ENCODE peak calls at places on chromosomes 11 and 22, in ten cellular contexts. One of them, this sample, is unnamed.

GRCh38 chr11:46012185-46012584 is 89.7 kb downstream of the LARGE2 start:
- DNase-seq in lower lobe of right lung: no peak
- DNase-seq in right lobe of liver: no peak
- DNase-seq in heart left ventricle: no peak
- DNase-seq in endodermal cell: no peak
- DNase-seq in fibroblast of pulmonary artery: no peak
- DNase-seq in CD4-positive, alpha-beta memory T cell: no peak
- DNase-seq in Caco-2: no peak
- DNase-seq in K562: no peak
- DNase-seq in astrocyte of the spinal cord: no peak
- DNase-seq in this sample: no peak

GRCh38 chr11:69640995-69641581 is at the start of gene CCND1:
- DNase-seq in lower lobe of right lung: peak
- DNase-seq in right lobe of liver: peak
- DNase-seq in heart left ventricle: peak
- DNase-seq in endodermal cell: peak
- DNase-seq in fibroblast of pulmonary artery: peak
- DNase-seq in CD4-positive, alpha-beta memory T cell: peak
- DNase-seq in Caco-2: peak
- DNase-seq in K562: peak
- DNase-seq in astrocyte of the spinal cord: peak
- DNase-seq in this sample: peak

GRCh38 chr22:28547132-28547842 is 132.4 kb downstream of the TTC28 start:
- DNase-seq in lower lobe of right lung: no peak
- DNase-seq in right lobe of liver: no peak
- DNase-seq in heart left ventricle: no peak
- DNase-seq in endodermal cell: no peak
- DNase-seq in fibroblast of pulmonary artery: peak
- DNase-seq in CD4-positive, alpha-beta memory T cell: no peak
- DNase-seq in Caco-2: no peak
- DNase-seq in K562: no peak
- DNase-seq in astrocyte of the spinal cord: peak
- DNase-seq in this sample: no peak

GRCh38 chr11:34271727-34272126 is 86.1 kb downstream of the ABTB2 start:
- DNase-seq in lower lobe of right lung: no peak
- DNase-seq in right lobe of liver: no peak
- DNase-seq in heart left ventricle: no peak
- DNase-seq in endodermal cell: no peak
- DNase-seq in fibroblast of pulmonary artery: no peak
- DNase-seq in CD4-positive, alpha-beta memory T cell: no peak
- DNase-seq in Caco-2: no peak
- DNase-seq in K562: no peak
- DNase-seq in astrocyte of the spinal cord: no peak
- DNase-seq in this sample: no peak

GRCh38 chr11:36156486-36157150 is 132.6 kb downstream of the COMMD9 start:
- DNase-seq in lower lobe of right lung: no peak
- DNase-seq in right lobe of liver: no peak
- DNase-seq in heart left ventricle: no peak
- DNase-seq in endodermal cell: no peak
- DNase-seq in fibroblast of pulmonary artery: peak
- DNase-seq in CD4-positive, alpha-beta memory T cell: no peak
- DNase-seq in Caco-2: no peak
- DNase-seq in K562: no peak
- DNase-seq in astrocyte of the spinal cord: no peak
- DNase-seq in this sample: no peak

GRCh38 chr11:44632466-44633123 is 67.1 kb downstream of the CD82 start:
- DNase-seq in lower lobe of right lung: no peak
- DNase-seq in right lobe of liver: peak
- DNase-seq in heart left ventricle: no peak
- DNase-seq in endodermal cell: peak
- DNase-seq in fibroblast of pulmonary artery: peak
- DNase-seq in CD4-positive, alpha-beta memory T cell: no peak
- DNase-seq in Caco-2: peak
- DNase-seq in K562: peak
- DNase-seq in astrocyte of the spinal cord: no peak
- DNase-seq in this sample: no peak

GRCh38 chr22:27748355-27749168 is 53.0 kb downstream of the MN1 start:
- DNase-seq in lower lobe of right lung: no peak
- DNase-seq in right lobe of liver: no peak
- DNase-seq in heart left ventricle: no peak
- DNase-seq in endodermal cell: peak
- DNase-seq in fibroblast of pulmonary artery: peak
- DNase-seq in CD4-positive, alpha-beta memory T cell: no peak
- DNase-seq in Caco-2: no peak
- DNase-seq in K562: no peak
- DNase-seq in astrocyte of the spinal cord: peak
- DNase-seq in this sample: no peak

GRCh38 chr11:18005376-18006129 is 7.3 kb downstream of the SERGEF start:
- DNase-seq in lower lobe of right lung: no peak
- DNase-seq in right lobe of liver: no peak
- DNase-seq in heart left ventricle: no peak
- DNase-seq in endodermal cell: no peak
- DNase-seq in fibroblast of pulmonary artery: no peak
- DNase-seq in CD4-positive, alpha-beta memory T cell: no peak
- DNase-seq in Caco-2: peak
- DNase-seq in K562: no peak
- DNase-seq in astrocyte of the spinal cord: no peak
- DNase-seq in this sample: no peak

GRCh38 chr11:35166369-35167360 is 27.7 kb downstream of the CD44 start:
- DNase-seq in lower lobe of right lung: no peak
- DNase-seq in right lobe of liver: no peak
- DNase-seq in heart left ventricle: no peak
- DNase-seq in endodermal cell: no peak
- DNase-seq in fibroblast of pulmonary artery: peak
- DNase-seq in CD4-positive, alpha-beta memory T cell: peak
- DNase-seq in Caco-2: no peak
- DNase-seq in K562: no peak
- DNase-seq in astrocyte of the spinal cord: peak
- DNase-seq in this sample: peak

GRCh38 chr22:44088976-44089570 is 65.0 kb downstream of the PARVB start:
- DNase-seq in lower lobe of right lung: no peak
- DNase-seq in right lobe of liver: no peak
- DNase-seq in heart left ventricle: peak
- DNase-seq in endodermal cell: no peak
- DNase-seq in fibroblast of pulmonary artery: peak
- DNase-seq in CD4-positive, alpha-beta memory T cell: no peak
- DNase-seq in Caco-2: no peak
- DNase-seq in K562: no peak
- DNase-seq in astrocyte of the spinal cord: peak
- DNase-seq in this sample: no peak

GRCh38 chr11:59865031-59865430 is 1.3 kb downstream of the TCN1 start:
- DNase-seq in lower lobe of right lung: no peak
- DNase-seq in right lobe of liver: no peak
- DNase-seq in heart left ventricle: no peak
- DNase-seq in endodermal cell: no peak
- DNase-seq in fibroblast of pulmonary artery: peak
- DNase-seq in CD4-positive, alpha-beta memory T cell: no peak
- DNase-seq in Caco-2: no peak
- DNase-seq in K562: no peak
- DNase-seq in astrocyte of the spinal cord: peak
- DNase-seq in this sample: no peak

GRCh38 chr11:61025819-61026120 is 54.3 kb downstream of the CD6 start:
- DNase-seq in lower lobe of right lung: no peak
- DNase-seq in right lobe of liver: no peak
- DNase-seq in heart left ventricle: no peak
- DNase-seq in endodermal cell: no peak
- DNase-seq in fibroblast of pulmonary artery: no peak
- DNase-seq in CD4-positive, alpha-beta memory T cell: no peak
- DNase-seq in Caco-2: no peak
- DNase-seq in K562: no peak
- DNase-seq in astrocyte of the spinal cord: no peak
- DNase-seq in this sample: no peak

GRCh38 chr11:28339488-28339887 is 231.3 kb downstream of the METTL15 start:
- DNase-seq in lower lobe of right lung: no peak
- DNase-seq in right lobe of liver: no peak
- DNase-seq in heart left ventricle: no peak
- DNase-seq in endodermal cell: no peak
- DNase-seq in fibroblast of pulmonary artery: no peak
- DNase-seq in CD4-positive, alpha-beta memory T cell: no peak
- DNase-seq in Caco-2: no peak
- DNase-seq in K562: no peak
- DNase-seq in astrocyte of the spinal cord: no peak
- DNase-seq in this sample: no peak

GRCh38 chr22:17957683-17958082 is 66.7 kb downstream of the MICAL3 start:
- DNase-seq in lower lobe of right lung: no peak
- DNase-seq in right lobe of liver: no peak
- DNase-seq in heart left ventricle: no peak
- DNase-seq in endodermal cell: no peak
- DNase-seq in fibroblast of pulmonary artery: no peak
- DNase-seq in CD4-positive, alpha-beta memory T cell: no peak
- DNase-seq in Caco-2: no peak
- DNase-seq in K562: no peak
- DNase-seq in astrocyte of the spinal cord: no peak
- DNase-seq in this sample: no peak

GRCh38 chr11:81869337-81870065 is 864.2 kb downstream of the FAM181B start:
- DNase-seq in lower lobe of right lung: no peak
- DNase-seq in right lobe of liver: no peak
- DNase-seq in heart left ventricle: no peak
- DNase-seq in endodermal cell: no peak
- DNase-seq in fibroblast of pulmonary artery: peak
- DNase-seq in CD4-positive, alpha-beta memory T cell: peak
- DNase-seq in Caco-2: no peak
- DNase-seq in K562: no peak
- DNase-seq in astrocyte of the spinal cord: peak
- DNase-seq in this sample: peak

GRCh38 chr22:38415046-38415445 is 40.0 kb downstream of the KCNJ4 start:
- DNase-seq in lower lobe of right lung: peak
- DNase-seq in right lobe of liver: peak
- DNase-seq in heart left ventricle: peak
- DNase-seq in endodermal cell: peak
- DNase-seq in fibroblast of pulmonary artery: no peak
- DNase-seq in CD4-positive, alpha-beta memory T cell: no peak
- DNase-seq in Caco-2: no peak
- DNase-seq in K562: no peak
- DNase-seq in astrocyte of the spinal cord: no peak
- DNase-seq in this sample: no peak

GRCh38 chr22:25655536-25655935 is 86.5 kb upstream of the MYO18B start:
- DNase-seq in lower lobe of right lung: no peak
- DNase-seq in right lobe of liver: no peak
- DNase-seq in heart left ventricle: no peak
- DNase-seq in endodermal cell: no peak
- DNase-seq in fibroblast of pulmonary artery: no peak
- DNase-seq in CD4-positive, alpha-beta memory T cell: no peak
- DNase-seq in Caco-2: no peak
- DNase-seq in K562: no peak
- DNase-seq in astrocyte of the spinal cord: no peak
- DNase-seq in this sample: no peak

GRCh38 chr11:38818720-38819119 is 2220.7 kb upstream of the RAG2 start:
- DNase-seq in lower lobe of right lung: no peak
- DNase-seq in right lobe of liver: no peak
- DNase-seq in heart left ventricle: no peak
- DNase-seq in endodermal cell: no peak
- DNase-seq in fibroblast of pulmonary artery: peak
- DNase-seq in CD4-positive, alpha-beta memory T cell: no peak
- DNase-seq in Caco-2: no peak
- DNase-seq in K562: no peak
- DNase-seq in astrocyte of the spinal cord: no peak
- DNase-seq in this sample: no peak

DNA sequence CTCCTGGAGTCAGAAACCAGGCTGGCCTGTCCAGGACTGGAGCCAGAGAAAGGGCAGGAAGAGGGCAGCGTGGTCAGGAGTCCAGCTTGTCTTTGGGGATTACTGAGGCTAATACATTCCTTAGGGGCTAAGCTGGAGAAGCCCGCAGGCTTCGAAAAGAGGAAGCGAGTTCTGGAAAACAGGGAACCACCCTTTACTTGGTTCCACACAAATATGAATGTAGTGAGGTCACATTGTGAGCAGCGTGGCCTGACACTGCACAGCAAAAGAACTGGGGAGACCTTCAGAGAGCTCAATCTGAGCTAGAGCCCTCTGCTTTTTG is 132.3 kb downstream of the CEP164 start:
- DNase-seq in lower lobe of right lung: no peak
- DNase-seq in right lobe of liver: no peak
- DNase-seq in heart left ventricle: no peak
- DNase-seq in endodermal cell: no peak
- DNase-seq in fibroblast of pulmonary artery: no peak
- DNase-seq in CD4-positive, alpha-beta memory T cell: no peak
- DNase-seq in Caco-2: no peak
- DNase-seq in K562: no peak
- DNase-seq in astrocyte of the spinal cord: no peak
- DNase-seq in this sample: no peak
- H3K4me3 ChIP-seq in lower lobe of right lung: no peak
- H3K4me3 ChIP-seq in right lobe of liver: no peak
- H3K4me3 ChIP-seq in heart left ventricle: no peak
- H3K4me3 ChIP-seq in endodermal cell: no peak
- H3K4me3 ChIP-seq in fibroblast of pulmonary artery: no peak
- H3K4me3 ChIP-seq in CD4-positive, alpha-beta memory T cell: no peak
- H3K4me3 ChIP-seq in Caco-2: no peak
- H3K4me3 ChIP-seq in K562: no peak
- H3K4me3 ChIP-seq in astrocyte of the spinal cord: no peak
- H3K4me3 ChIP-seq in this sample: no peak

GRCh38 chr11:64372802-64373597 is 14.0 kb downstream of the RPS6KA4 start:
- DNase-seq in lower lobe of right lung: no peak
- DNase-seq in right lobe of liver: no peak
- DNase-seq in heart left ventricle: no peak
- DNase-seq in endodermal cell: peak
- DNase-seq in fibroblast of pulmonary artery: no peak
- DNase-seq in CD4-positive, alpha-beta memory T cell: no peak
- DNase-seq in Caco-2: peak
- DNase-seq in K562: peak
- DNase-seq in astrocyte of the spinal cord: no peak
- DNase-seq in this sample: no peak
- H3K4me3 ChIP-seq in lower lobe of right lung: no peak
- H3K4me3 ChIP-seq in right lobe of liver: no peak
- H3K4me3 ChIP-seq in heart left ventricle: no peak
- H3K4me3 ChIP-seq in endodermal cell: no peak
- H3K4me3 ChIP-seq in fibroblast of pulmonary artery: no peak
- H3K4me3 ChIP-seq in CD4-positive, alpha-beta memory T cell: no peak
- H3K4me3 ChIP-seq in Caco-2: peak
- H3K4me3 ChIP-seq in K562: peak
- H3K4me3 ChIP-seq in astrocyte of the spinal cord: no peak
- H3K4me3 ChIP-seq in this sample: no peak

DNA sequence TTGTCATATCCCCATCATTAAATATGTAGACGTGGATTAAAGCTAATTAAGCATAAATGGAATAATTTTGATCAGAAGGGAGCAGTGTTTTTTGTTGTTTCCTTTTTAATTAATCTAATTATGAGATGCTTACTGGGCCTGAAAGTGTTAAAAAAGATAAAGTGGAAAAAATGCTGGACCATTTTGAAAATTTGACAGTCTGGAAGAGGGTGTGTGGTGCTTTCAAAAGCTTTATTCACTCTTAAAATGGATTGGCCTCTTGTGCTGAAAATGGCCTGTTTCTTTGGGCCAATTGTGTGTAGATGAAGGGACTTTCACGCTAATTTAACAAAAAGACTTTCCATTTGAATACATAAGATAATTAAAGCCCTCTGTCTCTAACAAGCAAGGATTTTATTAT is 1.8 kb downstream of the TNRC6B start:
- DNase-seq in lower lobe of right lung: no peak
- DNase-seq in right lobe of liver: no peak
- DNase-seq in heart left ventricle: no peak
- DNase-seq in endodermal cell: no peak
- DNase-seq in fibroblast of pulmonary artery: no peak
- DNase-seq in CD4-positive, alpha-beta memory T cell: no peak
- DNase-seq in Caco-2: no peak
- DNase-seq in K562: no peak
- DNase-seq in astrocyte of the spinal cord: no peak
- DNase-seq in this sample: no peak
- H3K4me3 ChIP-seq in lower lobe of right lung: peak
- H3K4me3 ChIP-seq in right lobe of liver: peak
- H3K4me3 ChIP-seq in heart left ventricle: peak
- H3K4me3 ChIP-seq in endodermal cell: peak
- H3K4me3 ChIP-seq in fibroblast of pulmonary artery: peak
- H3K4me3 ChIP-seq in CD4-positive, alpha-beta memory T cell: peak
- H3K4me3 ChIP-seq in Caco-2: no peak
- H3K4me3 ChIP-seq in K562: peak
- H3K4me3 ChIP-seq in astrocyte of the spinal cord: peak
- H3K4me3 ChIP-seq in this sample: peak

GRCh38 chr11:64566042-64566914 is 24.7 kb upstream of the SLC22A12 start:
- DNase-seq in lower lobe of right lung: peak
- DNase-seq in right lobe of liver: peak
- DNase-seq in heart left ventricle: no peak
- DNase-seq in endodermal cell: peak
- DNase-seq in fibroblast of pulmonary artery: peak
- DNase-seq in CD4-positive, alpha-beta memory T cell: no peak
- DNase-seq in Caco-2: peak
- DNase-seq in K562: peak
- DNase-seq in astrocyte of the spinal cord: peak
- DNase-seq in this sample: no peak
- H3K4me3 ChIP-seq in lower lobe of right lung: no peak
- H3K4me3 ChIP-seq in right lobe of liver: no peak
- H3K4me3 ChIP-seq in heart left ventricle: no peak
- H3K4me3 ChIP-seq in endodermal cell: peak
- H3K4me3 ChIP-seq in fibroblast of pulmonary artery: peak
- H3K4me3 ChIP-seq in CD4-positive, alpha-beta memory T cell: no peak
- H3K4me3 ChIP-seq in Caco-2: peak
- H3K4me3 ChIP-seq in K562: no peak
- H3K4me3 ChIP-seq in astrocyte of the spinal cord: no peak
- H3K4me3 ChIP-seq in this sample: no peak

This sample was measured in Peyer's patch.